ENCODE peak calls at places on chromosomes 13 and 19, in four cellular contexts. Y is K562, I is A549, M is HepG2. G is an unnamed sample.

GRCh38 chr19:9885077-9885552 is 50.0 kb downstream of the PIN1 start:
- DNase-seq in Y (no peak), I (no peak), M (no peak), G (peak)

GRCh38 chr19:1860133-1860775 is 3.1 kb downstream of the KLF16 start:
- DNase-seq in M (peak), I (peak), Y (peak), G (peak)

GRCh38 chr19:4715529-4716221 is 8.0 kb downstream of the DPP9 start:
- DNase-seq in I (no peak), M (peak), Y (no peak), G (no peak)

GRCh38 chr13:45292176-45292575 is 48.8 kb downstream of the TPT1 start:
- DNase-seq in I (no peak), Y (no peak), M (no peak), G (no peak)

GRCh38 chr13:112583592-112584277 is 4.2 kb downstream of the TUBGCP3 start:
- DNase-seq in I (no peak), M (no peak), Y (peak), G (no peak)

GRCh38 chr13:113646921-113647340 is 11.1 kb downstream of the ATP4B start:
- DNase-seq in I (no peak), M (no peak), Y (no peak), G (no peak)

GRCh38 chr19:47005873-47006272 is 13.8 kb upstream of the NPAS1 start:
- DNase-seq in I (peak), M (peak), Y (no peak), G (no peak)

GRCh38 chr13:75694742-75695141 is 58.6 kb downstream of the LMO7 start:
- DNase-seq in Y (no peak), I (no peak), M (no peak), G (no peak)

GRCh38 chr13:102799544-102800144 is 725 bp downstream of the BIVM start:
- DNase-seq in I (peak), Y (peak), M (no peak), G (peak)

GRCh38 chr13:50126378-50127016 is 111.3 kb downstream of the KCNRG start:
- DNase-seq in Y (peak), I (peak), M (peak), G (peak)

GRCh38 chr19:40279120-40279551 is 6.0 kb downstream of the AKT2 start:
- DNase-seq in M (no peak), I (no peak), Y (no peak), G (peak)

GRCh38 chr13:54989418-54989817 is 1960.8 kb downstream of the OLFM4 start:
- DNase-seq in Y (no peak), I (no peak), M (no peak), G (no peak)

GRCh38 chr13:102333320-102334181 is 68.3 kb downstream of the FGF14 start:
- DNase-seq in I (no peak), Y (no peak), M (no peak), G (no peak)

GRCh38 chr13:40179421-40179820 is 487.0 kb downstream of the FOXO1 start:
- DNase-seq in M (no peak), I (no peak), Y (no peak), G (no peak)

GRCh38 chr13:110448230-110448629 is 113.3 kb downstream of the RAB20 start:
- DNase-seq in Y (no peak), I (no peak), M (no peak), G (peak)

GRCh38 chr13:78978381-78978998 is 319.5 kb upstream of the OBI1 start:
- DNase-seq in Y (peak), M (peak), I (peak), G (peak)
- TF ChIP-seq MAZ in Y (no peak), M (no peak), I (no peak), G (no peak)

DNA sequence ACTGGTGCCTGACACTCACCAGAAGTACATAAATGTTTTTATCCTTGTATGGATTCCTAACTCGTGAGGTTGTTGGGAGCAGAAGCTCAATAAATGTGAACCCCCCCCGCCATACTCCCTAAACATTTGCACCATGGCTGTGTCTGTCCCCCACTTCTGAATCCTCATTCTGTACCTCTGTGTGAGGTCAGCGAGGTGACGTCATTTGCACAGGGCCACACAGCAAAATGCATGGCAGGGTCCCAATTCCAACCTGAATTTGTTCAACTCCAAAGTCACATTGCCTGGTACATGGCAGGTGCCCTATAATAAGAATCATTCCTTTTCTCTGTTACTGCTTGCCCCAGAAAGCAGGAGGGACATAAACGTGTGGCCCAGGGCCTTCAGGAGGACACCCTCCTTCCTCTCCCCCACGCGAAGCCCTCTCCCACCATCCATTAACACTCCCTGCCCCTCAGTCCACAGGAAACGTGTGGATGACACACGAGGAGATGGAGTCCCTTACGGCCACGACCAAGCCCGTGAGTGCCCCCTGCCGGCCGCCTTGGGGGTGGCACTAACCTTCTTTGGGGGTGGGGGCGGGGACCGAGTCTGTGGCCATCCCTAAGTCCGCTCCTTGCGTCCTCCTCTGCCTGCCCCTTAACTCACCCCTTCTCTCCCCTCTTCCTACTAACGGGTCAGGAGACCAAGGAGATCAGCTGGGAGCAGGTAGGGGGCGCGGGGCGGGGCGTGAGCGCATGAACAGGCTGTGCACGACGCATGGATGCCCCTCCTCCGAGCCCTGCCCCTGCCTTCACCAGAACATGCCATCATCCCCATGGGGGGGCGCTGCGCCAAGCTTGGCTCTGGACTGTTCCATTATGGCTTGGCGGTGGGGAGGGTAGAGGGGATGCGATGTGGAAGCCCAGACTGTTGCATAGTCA is 9.4 kb downstream of the HRC start:
- DNase-seq in I (peak), Y (peak), M (peak), G (peak)
- TF ChIP-seq MAZ in I (no peak), Y (peak), M (peak), G (no peak)

GRCh38 chr13:99975626-99976025 is 4.1 kb upstream of the ZIC5 start:
- DNase-seq in M (no peak), I (no peak), Y (no peak), G (no peak)
- TF ChIP-seq MAZ in M (no peak), I (no peak), Y (no peak), G (no peak)

GRCh38 chr13:67145950-67146349 is 84.2 kb downstream of the PCDH9 start:
- DNase-seq in M (no peak), Y (no peak), I (no peak), G (no peak)

GRCh38 chr13:67148219-67148583 is 81.9 kb downstream of the PCDH9 start:
- DNase-seq in M (no peak), I (no peak), Y (no peak), G (peak)

GRCh38 chr13:67146523-67147130 is 83.5 kb downstream of the PCDH9 start:
- DNase-seq in M (no peak), I (no peak), Y (no peak), G (no peak)

GRCh38 chr13:67150608-67151007 is 79.5 kb downstream of the PCDH9 start:
- DNase-seq in I (no peak), M (no peak), Y (no peak), G (no peak)

GRCh38 chr13:67147257-67148218 is 82.6 kb downstream of the PCDH9 start:
- DNase-seq in I (peak), Y (peak), M (no peak), G (peak)
- TF ChIP-seq MAZ in I (no peak), Y (no peak), M (no peak), G (no peak)

GRCh38 chr13:84137292-84137691 is 255.0 kb upstream of the SLITRK1 start:
- DNase-seq in M (no peak), Y (no peak), I (no peak), G (no peak)
- TF ChIP-seq MAZ in M (no peak), Y (no peak), I (no peak), G (no peak)

DNA sequence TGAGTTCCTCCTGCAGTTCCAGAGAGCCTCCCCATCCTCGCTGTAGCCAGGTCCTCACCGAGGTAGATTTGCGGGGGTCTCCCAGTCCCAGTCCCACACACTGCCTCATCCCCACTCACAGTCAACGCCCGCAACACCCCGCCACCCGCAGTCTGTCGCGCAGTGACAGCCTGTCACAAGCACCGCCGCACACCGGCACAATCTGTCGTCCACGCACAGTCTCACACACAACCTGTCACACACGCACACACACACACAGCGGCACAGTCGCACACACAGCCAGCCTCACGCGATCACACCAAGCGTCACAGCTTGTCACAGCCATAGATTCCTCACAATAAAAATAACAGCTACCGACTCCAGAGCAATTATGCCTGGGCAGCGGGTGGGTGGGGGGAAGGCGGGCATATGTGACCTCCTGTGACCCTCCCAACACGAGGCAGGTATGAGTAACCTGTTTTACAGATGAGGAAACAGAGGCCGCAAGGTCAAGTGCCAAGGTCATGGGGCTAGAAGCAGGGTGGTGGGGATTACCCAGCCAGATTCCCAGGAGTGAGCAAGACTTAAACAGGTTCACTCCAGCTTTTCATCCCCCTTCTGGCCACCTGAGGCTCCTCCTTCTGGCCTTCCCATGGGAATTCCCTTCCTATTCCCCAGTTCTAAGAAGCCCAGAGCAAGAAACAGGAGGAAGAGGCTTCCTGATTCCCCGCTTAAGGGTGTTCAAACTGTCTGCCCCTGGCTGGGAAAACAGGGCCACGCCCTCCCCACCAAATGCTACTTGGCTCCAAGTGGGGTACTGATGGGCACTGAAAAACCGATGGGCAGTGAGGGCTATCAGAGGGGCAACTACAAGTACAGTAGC is 13.9 kb downstream of the NFIX start:
- DNase-seq in M (no peak), Y (no peak), I (no peak), G (no peak)
- TF ChIP-seq MAZ in M (no peak), Y (no peak), I (no peak), G (no peak)

G was measured in IMR-90.